ENCODE peak calls at places on chromosomes 2 and 18, in six cellular contexts. One of them, this sample, is unnamed.

GRCh38 chr2:64485961-64486360 is 32.0 kb downstream of the LGALSL start:
- DNase-seq in colonic mucosa: no peak
- DNase-seq in SK-N-SH: no peak
- DNase-seq in left ventricle myocardium inferior: peak
- DNase-seq in PC-9: no peak
- DNase-seq in HepG2: no peak
- DNase-seq in this sample: no peak

GRCh38 chr2:162114291-162114690 is 37.8 kb downstream of the GCG start:
- DNase-seq in SK-N-SH: no peak
- DNase-seq in PC-9: no peak
- DNase-seq in left ventricle myocardium inferior: no peak
- DNase-seq in colonic mucosa: no peak
- DNase-seq in HepG2: no peak
- DNase-seq in this sample: no peak

GRCh38 chr2:166137331-166137730 is 9.5 kb upstream of the SCN1A start:
- DNase-seq in HepG2: no peak
- DNase-seq in colonic mucosa: no peak
- DNase-seq in PC-9: no peak
- DNase-seq in left ventricle myocardium inferior: no peak
- DNase-seq in SK-N-SH: no peak
- DNase-seq in this sample: no peak

GRCh38 chr2:100884145-100884621 is 64.2 kb downstream of the NPAS2 start:
- DNase-seq in left ventricle myocardium inferior: no peak
- DNase-seq in HepG2: no peak
- DNase-seq in colonic mucosa: no peak
- DNase-seq in SK-N-SH: no peak
- DNase-seq in PC-9: no peak
- DNase-seq in this sample: no peak

GRCh38 chr2:160892204-160892603 is 268.0 kb upstream of the TANK start:
- DNase-seq in colonic mucosa: no peak
- DNase-seq in SK-N-SH: no peak
- DNase-seq in left ventricle myocardium inferior: no peak
- DNase-seq in HepG2: no peak
- DNase-seq in PC-9: no peak
- DNase-seq in this sample: no peak

GRCh38 chr2:219289537-219290361 is 10.6 kb downstream of the DNAJB2 start:
- DNase-seq in HepG2: no peak
- DNase-seq in colonic mucosa: no peak
- DNase-seq in PC-9: no peak
- DNase-seq in SK-N-SH: no peak
- DNase-seq in left ventricle myocardium inferior: peak
- DNase-seq in this sample: peak

GRCh38 chr2:15780912-15781574 is 159.3 kb upstream of the MYCN start:
- DNase-seq in colonic mucosa: no peak
- DNase-seq in PC-9: no peak
- DNase-seq in HepG2: no peak
- DNase-seq in left ventricle myocardium inferior: no peak
- DNase-seq in SK-N-SH: no peak
- DNase-seq in this sample: no peak

GRCh38 chr2:45908316-45909150 is 257.1 kb downstream of the PRKCE start:
- DNase-seq in colonic mucosa: no peak
- DNase-seq in left ventricle myocardium inferior: no peak
- DNase-seq in HepG2: no peak
- DNase-seq in PC-9: no peak
- DNase-seq in SK-N-SH: no peak
- DNase-seq in this sample: no peak

GRCh38 chr2:85772019-85772745 is 18.4 kb downstream of the ATOH8 start:
- DNase-seq in SK-N-SH: peak
- DNase-seq in colonic mucosa: peak
- DNase-seq in left ventricle myocardium inferior: peak
- DNase-seq in HepG2: peak
- DNase-seq in PC-9: peak
- DNase-seq in this sample: peak

GRCh38 chr18:3281456-3282400 is 19.8 kb downstream of the MYL12B start:
- DNase-seq in HepG2: peak
- DNase-seq in SK-N-SH: peak
- DNase-seq in PC-9: peak
- DNase-seq in left ventricle myocardium inferior: no peak
- DNase-seq in colonic mucosa: no peak
- DNase-seq in this sample: no peak

GRCh38 chr2:102369866-102370265 is 14.3 kb downstream of the IL18R1 start:
- DNase-seq in SK-N-SH: no peak
- DNase-seq in colonic mucosa: no peak
- DNase-seq in HepG2: no peak
- DNase-seq in PC-9: no peak
- DNase-seq in left ventricle myocardium inferior: no peak
- DNase-seq in this sample: no peak

GRCh38 chr2:169184074-169184473 is 114.7 kb downstream of the DHRS9 start:
- DNase-seq in HepG2: no peak
- DNase-seq in SK-N-SH: no peak
- DNase-seq in left ventricle myocardium inferior: no peak
- DNase-seq in PC-9: peak
- DNase-seq in colonic mucosa: no peak
- DNase-seq in this sample: no peak

GRCh38 chr2:44268259-44268649 is 7.0 kb upstream of the SLC3A1 start:
- DNase-seq in left ventricle myocardium inferior: no peak
- DNase-seq in SK-N-SH: no peak
- DNase-seq in HepG2: no peak
- DNase-seq in PC-9: peak
- DNase-seq in colonic mucosa: no peak
- DNase-seq in this sample: no peak

GRCh38 chr2:57376985-57377384 is 669.6 kb upstream of the VRK2 start:
- DNase-seq in HepG2: no peak
- DNase-seq in PC-9: no peak
- DNase-seq in colonic mucosa: no peak
- DNase-seq in left ventricle myocardium inferior: no peak
- DNase-seq in SK-N-SH: no peak
- DNase-seq in this sample: no peak

GRCh38 chr2:208172125-208172524 is 8.7 kb upstream of the CRYGA start:
- DNase-seq in PC-9: no peak
- DNase-seq in left ventricle myocardium inferior: no peak
- DNase-seq in HepG2: no peak
- DNase-seq in SK-N-SH: no peak
- DNase-seq in colonic mucosa: no peak
- DNase-seq in this sample: no peak

GRCh38 chr2:168469281-168469988 is 13.4 kb downstream of the CERS6 start:
- DNase-seq in HepG2: no peak
- DNase-seq in left ventricle myocardium inferior: no peak
- DNase-seq in SK-N-SH: no peak
- DNase-seq in colonic mucosa: no peak
- DNase-seq in PC-9: no peak
- DNase-seq in this sample: no peak

GRCh38 chr2:10161961-10162441 is 39.5 kb downstream of the RRM2 start:
- DNase-seq in colonic mucosa: no peak
- DNase-seq in PC-9: no peak
- DNase-seq in SK-N-SH: peak
- DNase-seq in HepG2: no peak
- DNase-seq in left ventricle myocardium inferior: no peak
- DNase-seq in this sample: no peak

GRCh38 chr2:157508676-157509075 is 64.8 kb upstream of the CYTIP start:
- DNase-seq in HepG2: no peak
- DNase-seq in PC-9: peak
- DNase-seq in colonic mucosa: no peak
- DNase-seq in SK-N-SH: no peak
- DNase-seq in left ventricle myocardium inferior: no peak
- DNase-seq in this sample: no peak

GRCh38 chr2:26347286-26347865 is 787 bp upstream of the ADGRF3 start:
- DNase-seq in colonic mucosa: no peak
- DNase-seq in SK-N-SH: no peak
- DNase-seq in HepG2: no peak
- DNase-seq in left ventricle myocardium inferior: no peak
- DNase-seq in PC-9: no peak
- DNase-seq in this sample: no peak

GRCh38 chr2:168780671-168781071 is 21.8 kb upstream of the NOSTRIN start:
- DNase-seq in colonic mucosa: no peak
- DNase-seq in HepG2: peak
- DNase-seq in SK-N-SH: no peak
- DNase-seq in left ventricle myocardium inferior: no peak
- DNase-seq in PC-9: no peak
- DNase-seq in this sample: no peak

GRCh38 chr2:217066510-217067270 is 206.8 kb upstream of the TNP1 start:
- DNase-seq in HepG2: no peak
- DNase-seq in left ventricle myocardium inferior: no peak
- DNase-seq in PC-9: no peak
- DNase-seq in colonic mucosa: no peak
- DNase-seq in SK-N-SH: no peak
- DNase-seq in this sample: no peak

GRCh38 chr18:51498085-51498855 is 300.8 kb upstream of the MEX3C start:
- DNase-seq in HepG2: no peak
- DNase-seq in PC-9: no peak
- DNase-seq in colonic mucosa: no peak
- DNase-seq in left ventricle myocardium inferior: peak
- DNase-seq in SK-N-SH: no peak
- DNase-seq in this sample: no peak

GRCh38 chr18:62131305-62131909 is 55.4 kb downstream of the PIGN start:
- DNase-seq in PC-9: peak
- DNase-seq in colonic mucosa: peak
- DNase-seq in SK-N-SH: peak
- DNase-seq in HepG2: peak
- DNase-seq in left ventricle myocardium inferior: no peak
- DNase-seq in this sample: peak

GRCh38 chr2:43057026-43057741 is 169.2 kb downstream of the ZFP36L2 start:
- DNase-seq in HepG2: no peak
- DNase-seq in PC-9: peak
- DNase-seq in SK-N-SH: peak
- DNase-seq in colonic mucosa: no peak
- DNase-seq in left ventricle myocardium inferior: peak
- DNase-seq in this sample: no peak

GRCh38 chr2:216504376-216504762 is 5.7 kb downstream of the RPL37A start:
- DNase-seq in HepG2: no peak
- DNase-seq in PC-9: no peak
- DNase-seq in SK-N-SH: no peak
- DNase-seq in colonic mucosa: no peak
- DNase-seq in left ventricle myocardium inferior: no peak
- DNase-seq in this sample: no peak

GRCh38 chr2:231666171-231667095 is 41.9 kb upstream of the PTMA start:
- DNase-seq in left ventricle myocardium inferior: peak
- DNase-seq in PC-9: peak
- DNase-seq in HepG2: peak
- DNase-seq in SK-N-SH: peak
- DNase-seq in colonic mucosa: peak
- DNase-seq in this sample: peak

GRCh38 chr2:151730242-151730975 is 3.9 kb downstream of the NEB start:
- DNase-seq in SK-N-SH: no peak
- DNase-seq in colonic mucosa: no peak
- DNase-seq in HepG2: no peak
- DNase-seq in PC-9: no peak
- DNase-seq in left ventricle myocardium inferior: no peak
- DNase-seq in this sample: no peak

GRCh38 chr2:10792660-10793400 is 19.8 kb downstream of the PDIA6 start:
- DNase-seq in PC-9: no peak
- DNase-seq in HepG2: no peak
- DNase-seq in colonic mucosa: no peak
- DNase-seq in SK-N-SH: no peak
- DNase-seq in left ventricle myocardium inferior: no peak
- DNase-seq in this sample: no peak

DNA sequence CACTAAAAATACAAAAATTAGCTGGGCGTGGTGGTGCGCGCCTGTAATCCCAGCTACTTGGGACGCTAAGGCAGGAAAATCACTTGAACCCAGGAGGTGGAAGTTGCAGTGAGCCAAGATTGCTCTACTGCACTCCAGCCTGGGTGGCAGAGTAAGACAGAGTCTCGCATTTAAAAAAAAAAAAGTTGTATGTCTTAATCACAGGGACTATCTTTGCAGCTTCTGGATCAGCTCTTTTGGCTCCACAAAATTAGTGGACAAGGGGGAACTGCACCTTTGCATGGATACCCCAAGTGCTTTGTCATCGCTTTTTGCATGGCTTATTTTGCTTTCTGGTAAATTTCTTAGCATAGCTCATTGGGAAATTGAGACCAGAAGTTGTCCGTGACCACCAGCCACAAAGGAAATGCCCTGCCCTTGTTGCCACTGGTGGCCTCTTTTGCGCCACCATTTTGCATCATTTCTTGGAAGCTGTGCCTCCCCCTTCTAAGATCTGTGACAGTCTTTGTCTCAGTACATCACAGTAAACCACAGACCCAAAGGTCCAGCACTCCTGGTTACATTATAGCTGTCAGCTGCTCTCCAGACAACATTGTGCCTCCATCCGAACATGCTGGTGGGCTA is 43.9 kb upstream of the PCBP1 start:
- DNase-seq in colonic mucosa: no peak
- DNase-seq in SK-N-SH: no peak
- DNase-seq in left ventricle myocardium inferior: no peak
- DNase-seq in PC-9: no peak
- DNase-seq in HepG2: no peak
- DNase-seq in this sample: peak
- H3K27ac ChIP-seq in colonic mucosa: peak
- H3K27ac ChIP-seq in SK-N-SH: no peak
- H3K27ac ChIP-seq in left ventricle myocardium inferior: no peak
- H3K27ac ChIP-seq in PC-9: no peak
- H3K27ac ChIP-seq in HepG2: no peak
- H3K27ac ChIP-seq in this sample: no peak

GRCh38 chr2:150449856-150450255 is 37.6 kb downstream of the RND3 start:
- DNase-seq in colonic mucosa: no peak
- DNase-seq in SK-N-SH: no peak
- DNase-seq in HepG2: peak
- DNase-seq in PC-9: peak
- DNase-seq in left ventricle myocardium inferior: no peak
- DNase-seq in this sample: no peak
- H3K4me3 ChIP-seq in colonic mucosa: no peak
- H3K4me3 ChIP-seq in SK-N-SH: no peak
- H3K4me3 ChIP-seq in HepG2: no peak
- H3K4me3 ChIP-seq in PC-9: no peak
- H3K4me3 ChIP-seq in left ventricle myocardium inferior: no peak
- H3K4me3 ChIP-seq in this sample: no peak

DNA sequence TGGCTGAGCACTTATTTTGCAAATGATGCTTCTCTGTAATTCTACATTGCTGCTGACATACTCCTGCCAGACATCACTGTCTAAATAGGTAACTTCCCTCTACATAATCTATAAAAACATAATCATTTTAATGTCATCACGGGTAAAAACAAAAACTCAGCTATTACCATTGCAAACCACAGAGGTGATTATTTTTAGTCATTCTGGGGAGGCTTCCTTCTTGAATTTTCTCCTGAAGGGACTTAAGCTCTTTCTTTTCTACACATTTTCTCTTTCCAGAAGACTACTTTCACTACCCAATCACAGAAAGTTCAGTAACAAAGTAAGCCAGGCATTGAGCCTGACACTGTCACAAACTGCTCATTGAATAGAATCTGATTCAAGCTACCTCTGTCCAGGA is 40.4 kb upstream of the NFU1 start:
- DNase-seq in colonic mucosa: no peak
- DNase-seq in SK-N-SH: no peak
- DNase-seq in HepG2: no peak
- DNase-seq in left ventricle myocardium inferior: no peak
- DNase-seq in PC-9: no peak
- DNase-seq in this sample: no peak
- TF ChIP-seq CTCF in colonic mucosa: no peak
- TF ChIP-seq CTCF in SK-N-SH: no peak
- TF ChIP-seq CTCF in HepG2: no peak
- TF ChIP-seq CTCF in left ventricle myocardium inferior: no peak
- TF ChIP-seq CTCF in PC-9: no peak
- TF ChIP-seq CTCF in this sample: no peak

DNA sequence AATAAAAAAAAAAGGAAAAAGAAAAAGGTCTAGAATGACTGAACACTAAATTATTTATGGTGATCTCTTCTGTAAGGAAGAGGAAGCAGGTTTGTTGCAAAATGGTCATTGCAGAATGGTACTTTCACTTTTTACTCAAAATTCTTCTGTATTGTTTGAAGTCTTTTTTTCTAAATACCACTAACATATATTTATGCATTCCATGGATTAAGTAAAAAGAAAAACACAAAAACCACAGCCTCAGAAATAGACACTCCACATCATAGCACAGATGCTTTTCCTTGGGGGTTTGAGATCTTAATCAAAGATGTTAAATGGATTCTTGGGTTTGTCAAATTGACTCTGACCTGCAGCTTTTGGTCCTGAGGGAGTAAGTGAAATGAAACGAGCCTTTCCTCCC is 47.4 kb downstream of the RHOB start:
- DNase-seq in left ventricle myocardium inferior: no peak
- DNase-seq in SK-N-SH: no peak
- DNase-seq in colonic mucosa: no peak
- DNase-seq in PC-9: peak
- DNase-seq in HepG2: no peak
- DNase-seq in this sample: no peak
- H3K27ac ChIP-seq in left ventricle myocardium inferior: no peak
- H3K27ac ChIP-seq in SK-N-SH: no peak
- H3K27ac ChIP-seq in colonic mucosa: no peak
- H3K27ac ChIP-seq in PC-9: peak
- H3K27ac ChIP-seq in HepG2: no peak
- H3K27ac ChIP-seq in this sample: no peak